ENCODE peak calls at places on chromosomes 16 and 17, in eight cellular contexts. M is stomach; H is esophagus squamous epithelium; U is breast epithelium; A is SJCRH30; V is transverse colon; J is naive thymus-derived CD4-positive, alpha-beta T cell; O is uterus. K is an unnamed sample.

GRCh38 chr17:50710650-50711049 is 2.9 kb upstream of the ANKRD40 start:
- DNase-seq in H (no peak), M (no peak), U (no peak), J (no peak), V (no peak), O (no peak), A (no peak), K (no peak)

GRCh38 chr17:40058151-40058784 is 4.1 kb upstream of the MED24 start:
- DNase-seq in U (no peak), O (no peak), A (no peak), J (no peak), V (no peak), M (no peak), H (no peak), K (no peak)

GRCh38 chr16:89198417-89199240 is 1.7 kb downstream of the SLC22A31 start:
- DNase-seq in H (no peak), U (no peak), A (peak; percentile 57), J (no peak), M (no peak), V (no peak), O (no peak), K (no peak)

GRCh38 chr16:318628-319027 is 33.9 kb downstream of the AXIN1 start:
- DNase-seq in H (no peak), V (no peak), O (no peak), M (no peak), A (no peak), J (no peak), U (no peak), K (no peak)

GRCh38 chr16:31451681-31452351 is 7.5 kb upstream of the ARMC5 start:
- DNase-seq in U (no peak), V (no peak), J (no peak), O (no peak), A (peak; percentile 47), M (peak; percentile 56), H (no peak), K (no peak)

GRCh38 chr17:55720917-55721836 is 1.5 kb downstream of the TMEM100 start:
- DNase-seq in O (no peak), V (no peak), A (no peak), J (no peak), M (no peak), H (no peak), U (no peak), K (no peak)

GRCh38 chr16:20622498-20622870 is 46.3 kb upstream of the ACSM2B start:
- DNase-seq in U (no peak), A (no peak), H (no peak), O (no peak), M (no peak), J (no peak), V (no peak), K (no peak)

GRCh38 chr17:61583242-61583641 is 7.8 kb downstream of the NACA2 start:
- DNase-seq in A (no peak), V (no peak), U (no peak), O (no peak), M (no peak), J (no peak), H (no peak), K (no peak)

GRCh38 chr16:53523126-53523804 is 20.3 kb upstream of the AKTIP start:
- DNase-seq in J (no peak), U (no peak), V (no peak), H (no peak), O (no peak), M (no peak), A (peak; percentile 81), K (no peak)

GRCh38 chr17:75549246-75550138 is 24.0 kb downstream of the LLGL2 start:
- DNase-seq in O (no peak), J (no peak), V (peak; percentile 87), H (no peak), U (peak; percentile 87), A (peak; percentile 68), M (peak; percentile 94), K (no peak)

GRCh38 chr17:29102741-29103181 is 59.8 kb downstream of the PIPOX start:
- DNase-seq in M (no peak), U (no peak), O (no peak), H (no peak), A (no peak), V (no peak), J (no peak), K (no peak)

GRCh38 chr16:79209308-79209707 is 391.2 kb downstream of the MAF start:
- DNase-seq in U (no peak), V (no peak), O (no peak), A (no peak), M (no peak), J (no peak), H (no peak), K (no peak)

GRCh38 chr16:79212114-79212791 is 388.3 kb downstream of the MAF start:
- DNase-seq in J (no peak), A (no peak), V (no peak), U (no peak), O (no peak), M (no peak), H (no peak), K (no peak)

GRCh38 chr16:79211581-79211980 is 389.0 kb downstream of the MAF start:
- DNase-seq in M (no peak), J (no peak), O (no peak), V (no peak), H (no peak), U (no peak), A (no peak), K (no peak)

GRCh38 chr16:79213214-79213613 is 387.3 kb downstream of the MAF start:
- DNase-seq in H (no peak), J (no peak), V (peak; percentile 17), A (no peak), O (no peak), U (no peak), M (no peak), K (no peak)

DNA sequence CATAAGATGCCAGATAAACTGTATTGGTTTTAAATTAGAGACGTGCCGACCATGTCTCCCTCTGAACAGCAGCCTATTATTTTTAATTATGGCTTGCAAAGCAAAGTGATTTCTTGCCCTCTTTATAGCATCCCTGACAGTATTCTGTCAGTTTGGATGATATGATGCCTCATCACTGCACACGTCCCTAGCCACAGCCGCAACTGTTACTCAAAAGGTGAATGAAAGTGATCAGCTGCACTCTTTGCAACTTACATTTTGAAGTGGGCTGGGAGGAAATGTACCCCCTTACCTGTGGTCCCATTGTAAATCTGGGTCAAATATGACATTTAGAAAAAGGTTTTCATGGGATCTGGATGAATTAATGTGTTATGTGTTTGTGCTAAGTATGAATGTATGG is 389.9 kb downstream of the MAF start:
- DNase-seq in O (no peak), M (no peak), U (no peak), H (no peak), A (no peak), V (no peak), J (no peak), K (no peak)
- H3K27ac ChIP-seq in O (no peak overlapping the region), M (no peak overlapping the region), U (no peak overlapping the region), H (no peak overlapping the region), A (no peak overlapping the region), V (no peak overlapping the region), J (no peak overlapping the region), K (no peak overlapping the region)

GRCh38 chr17:45234641-45235040 is 13.0 kb downstream of the FMNL1 start:
- DNase-seq in V (no peak), H (no peak), A (peak; percentile 58), O (no peak), M (no peak), U (no peak), J (no peak), K (peak; percentile 46)

GRCh38 chr17:45231481-45232116 is 9.9 kb downstream of the FMNL1 start:
- DNase-seq in J (no peak), A (peak; percentile 49), V (peak; percentile 50), O (no peak), U (no peak), M (peak; percentile 56), H (no peak), K (no peak)

GRCh38 chr17:45230787-45231480 is 9.2 kb downstream of the FMNL1 start:
- DNase-seq in V (no peak), J (no peak), A (peak; percentile 67), H (no peak), M (no peak), O (no peak), U (no peak), K (no peak)

GRCh38 chr17:45233423-45233924 is 11.8 kb downstream of the FMNL1 start:
- DNase-seq in O (no peak), H (no peak), J (no peak), U (no peak), A (no peak), M (no peak), V (no peak), K (no peak)

GRCh38 chr17:45232514-45233422 is 11.1 kb downstream of the FMNL1 start:
- DNase-seq in A (no peak), J (no peak), O (no peak), M (no peak), U (no peak), V (no peak), H (no peak), K (no peak)
- H3K4me1 ChIP-seq in A (peaks cover 26% of the 10 kb centered on the region), J (peaks cover 57% of the 10 kb centered on the region), O (no peaks in the 10 kb centered on the region), M (peaks cover 14% of the 10 kb centered on the region), U (peaks cover 4% of the 10 kb centered on the region), V (peaks cover 8% of the 10 kb centered on the region), H (peaks cover 34% of the 10 kb centered on the region), K (peaks cover 63% of the 10 kb centered on the region)

GRCh38 chr16:57242650-57243049 is 2.4 kb upstream of the ARL2BP start:
- DNase-seq in A (no peak), U (no peak), V (no peak), M (no peak), O (no peak), H (no peak), J (no peak), K (no peak)

GRCh38 chr16:57244767-57245471 is at the start of gene ARL2BP:
- DNase-seq in V (peak; percentile 99), U (peak; percentile 99), M (peak; percentile 99), O (peak; percentile 97), H (peak; percentile 85), A (peak; percentile 99), J (peak; percentile 90), K (peak; percentile 94)

GRCh38 chr16:57240872-57241271 is 4.2 kb upstream of the ARL2BP start:
- DNase-seq in M (no peak), J (no peak), H (no peak), V (no peak), U (no peak), A (no peak), O (no peak), K (no peak)

GRCh38 chr16:57245472-57246113 is 534 bp downstream of the ARL2BP start:
- DNase-seq in U (no peak), M (peak; percentile 40), A (no peak), O (peak; percentile 36), H (no peak), J (no peak), V (peak; percentile 57), K (no peak)

DNA sequence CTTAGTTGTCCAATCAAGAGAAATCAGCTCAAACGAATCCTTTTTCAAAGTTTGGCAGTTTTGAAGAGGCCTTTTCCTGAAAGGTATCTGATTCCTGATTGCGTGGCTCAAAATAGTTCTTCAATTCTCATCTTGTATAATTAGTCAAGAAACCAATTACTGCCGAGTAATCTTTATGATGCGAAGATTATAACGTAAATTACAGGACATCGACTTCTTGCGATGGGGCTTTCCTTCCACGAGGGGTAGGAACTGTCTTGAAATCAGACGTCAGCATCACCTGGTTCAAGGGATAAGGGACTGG is 644 bp upstream of the ARL2BP start:
- DNase-seq in J (no peak), U (no peak), O (no peak), M (no peak), V (no peak), A (no peak), H (no peak), K (no peak)
- H3K27ac ChIP-seq in J (peak overlapping the region; percentile 84), U (peak overlapping the region; percentile 91), O (peak overlapping the region; percentile 87), M (peak overlapping the region; percentile 94), V (peak overlapping the region; percentile 93), A (peak overlapping the region; percentile 1), H (peak overlapping the region; percentile 97), K (peak overlapping the region; percentile 76)

GRCh38 chr16:73024571-73025105 is 23.3 kb downstream of the ZFHX3 start:
- DNase-seq in O (no peak), J (no peak), U (no peak), H (no peak), M (no peak), A (no peak), V (no peak), K (no peak)
- H3K4me1 ChIP-seq in O (no peaks in the 10 kb centered on the region), J (no peaks in the 10 kb centered on the region), U (peaks cover 4% of the 10 kb centered on the region), H (peaks cover 29% of the 10 kb centered on the region), M (peaks cover 43% of the 10 kb centered on the region), A (peaks cover 15% of the 10 kb centered on the region), V (peaks cover 17% of the 10 kb centered on the region), K (no peaks in the 10 kb centered on the region)